ENCODE peak calls at places on chromosomes 12 and 14, in nine cellular contexts. One of them, this sample, is unnamed.
A peak's percentile ranks its signal among the peaks of the same experiment; 100 is the strongest.

GRCh38 chr12:112537710-112538396 is 119.1 kb downstream of the PTPN11 start:
- DNase-seq in uterus: no peak
- DNase-seq in posterior cingulate gyrus: no peak
- DNase-seq in NCI-H774: no peak
- DNase-seq in body of pancreas: no peak
- DNase-seq in iPS DF 19.7: peak; percentile 63
- DNase-seq in colonic mucosa: no peak
- DNase-seq in cardiac fibroblast: peak; percentile 29
- DNase-seq in gastrocnemius medialis: no peak
- DNase-seq in this sample: no peak

GRCh38 chr14:83217492-83217891 is 1683.8 kb upstream of the SEL1L start:
- DNase-seq in uterus: no peak
- DNase-seq in posterior cingulate gyrus: no peak
- DNase-seq in NCI-H774: no peak
- DNase-seq in body of pancreas: no peak
- DNase-seq in iPS DF 19.7: no peak
- DNase-seq in colonic mucosa: peak; percentile 29
- DNase-seq in cardiac fibroblast: peak; percentile 7
- DNase-seq in gastrocnemius medialis: no peak
- DNase-seq in this sample: no peak

GRCh38 chr12:96107236-96107635 is 71.8 kb upstream of the LTA4H start:
- DNase-seq in uterus: no peak
- DNase-seq in posterior cingulate gyrus: no peak
- DNase-seq in NCI-H774: no peak
- DNase-seq in body of pancreas: no peak
- DNase-seq in iPS DF 19.7: no peak
- DNase-seq in colonic mucosa: no peak
- DNase-seq in cardiac fibroblast: no peak
- DNase-seq in gastrocnemius medialis: no peak
- DNase-seq in this sample: no peak

GRCh38 chr12:94618995-94619695 is 31.2 kb downstream of the TMCC3 start:
- DNase-seq in uterus: no peak
- DNase-seq in posterior cingulate gyrus: no peak
- DNase-seq in NCI-H774: no peak
- DNase-seq in body of pancreas: no peak
- DNase-seq in iPS DF 19.7: no peak
- DNase-seq in colonic mucosa: no peak
- DNase-seq in cardiac fibroblast: peak; percentile 57
- DNase-seq in gastrocnemius medialis: no peak
- DNase-seq in this sample: no peak

GRCh38 chr14:70622111-70622712 is 19.5 kb upstream of the TTC9 start:
- DNase-seq in uterus: no peak
- DNase-seq in posterior cingulate gyrus: no peak
- DNase-seq in NCI-H774: no peak
- DNase-seq in body of pancreas: peak; percentile 63
- DNase-seq in iPS DF 19.7: peak; percentile 52
- DNase-seq in colonic mucosa: peak; percentile 52
- DNase-seq in cardiac fibroblast: peak; percentile 31
- DNase-seq in gastrocnemius medialis: no peak
- DNase-seq in this sample: no peak

GRCh38 chr12:130838284-130838950 is 633 bp downstream of the STX2 start:
- DNase-seq in uterus: peak; percentile 23
- DNase-seq in posterior cingulate gyrus: no peak
- DNase-seq in NCI-H774: no peak
- DNase-seq in body of pancreas: peak; percentile 59
- DNase-seq in iPS DF 19.7: no peak
- DNase-seq in colonic mucosa: peak; percentile 25
- DNase-seq in cardiac fibroblast: peak; percentile 26
- DNase-seq in gastrocnemius medialis: no peak
- DNase-seq in this sample: no peak

GRCh38 chr12:65741662-65742480 is 82.4 kb upstream of the HMGA2 start:
- DNase-seq in uterus: peak; percentile 17
- DNase-seq in posterior cingulate gyrus: peak; percentile 77
- DNase-seq in NCI-H774: no peak
- DNase-seq in body of pancreas: no peak
- DNase-seq in iPS DF 19.7: no peak
- DNase-seq in colonic mucosa: no peak
- DNase-seq in cardiac fibroblast: peak; percentile 49
- DNase-seq in gastrocnemius medialis: no peak
- DNase-seq in this sample: no peak

GRCh38 chr12:3122841-3123678 is 45.9 kb downstream of the TSPAN9 start:
- DNase-seq in uterus: peak; percentile 74
- DNase-seq in posterior cingulate gyrus: peak; percentile 63
- DNase-seq in NCI-H774: no peak
- DNase-seq in body of pancreas: peak; percentile 30
- DNase-seq in iPS DF 19.7: no peak
- DNase-seq in colonic mucosa: no peak
- DNase-seq in cardiac fibroblast: peak; percentile 71
- DNase-seq in gastrocnemius medialis: peak; percentile 68
- DNase-seq in this sample: peak; percentile 71

GRCh38 chr14:58026967-58027366 is 125.0 kb downstream of the ARMH4 start:
- DNase-seq in uterus: no peak
- DNase-seq in posterior cingulate gyrus: no peak
- DNase-seq in NCI-H774: no peak
- DNase-seq in body of pancreas: no peak
- DNase-seq in iPS DF 19.7: no peak
- DNase-seq in colonic mucosa: no peak
- DNase-seq in cardiac fibroblast: no peak
- DNase-seq in gastrocnemius medialis: no peak
- DNase-seq in this sample: no peak

GRCh38 chr12:977163-977562 is 13.9 kb upstream of the ERC1 start:
- DNase-seq in uterus: no peak
- DNase-seq in posterior cingulate gyrus: no peak
- DNase-seq in NCI-H774: no peak
- DNase-seq in body of pancreas: no peak
- DNase-seq in iPS DF 19.7: no peak
- DNase-seq in colonic mucosa: no peak
- DNase-seq in cardiac fibroblast: no peak
- DNase-seq in gastrocnemius medialis: no peak
- DNase-seq in this sample: no peak

GRCh38 chr12:80494836-80495235 is 50.8 kb downstream of the PTPRQ start:
- DNase-seq in uterus: no peak
- DNase-seq in posterior cingulate gyrus: no peak
- DNase-seq in NCI-H774: no peak
- DNase-seq in body of pancreas: no peak
- DNase-seq in iPS DF 19.7: no peak
- DNase-seq in colonic mucosa: no peak
- DNase-seq in cardiac fibroblast: no peak
- DNase-seq in gastrocnemius medialis: no peak
- DNase-seq in this sample: no peak

GRCh38 chr12:70560671-70561070 is 76.6 kb downstream of the PTPRB start:
- DNase-seq in uterus: no peak
- DNase-seq in posterior cingulate gyrus: no peak
- DNase-seq in NCI-H774: no peak
- DNase-seq in body of pancreas: no peak
- DNase-seq in iPS DF 19.7: no peak
- DNase-seq in colonic mucosa: peak; percentile 72
- DNase-seq in cardiac fibroblast: no peak
- DNase-seq in gastrocnemius medialis: no peak
- DNase-seq in this sample: no peak

GRCh38 chr12:108307006-108307405 is 32.1 kb downstream of the CMKLR1 start:
- DNase-seq in uterus: no peak
- DNase-seq in posterior cingulate gyrus: no peak
- DNase-seq in NCI-H774: no peak
- DNase-seq in body of pancreas: no peak
- DNase-seq in iPS DF 19.7: no peak
- DNase-seq in colonic mucosa: no peak
- DNase-seq in cardiac fibroblast: peak; percentile 27
- DNase-seq in gastrocnemius medialis: no peak
- DNase-seq in this sample: no peak

GRCh38 chr12:132362966-132363660 is 33.7 kb upstream of the GALNT9 start:
- DNase-seq in uterus: no peak
- DNase-seq in posterior cingulate gyrus: peak; percentile 58
- DNase-seq in NCI-H774: no peak
- DNase-seq in body of pancreas: no peak
- DNase-seq in iPS DF 19.7: no peak
- DNase-seq in colonic mucosa: no peak
- DNase-seq in cardiac fibroblast: no peak
- DNase-seq in gastrocnemius medialis: no peak
- DNase-seq in this sample: no peak

GRCh38 chr14:76312821-76313220 is 63.1 kb upstream of the ESRRB start:
- DNase-seq in uterus: no peak
- DNase-seq in posterior cingulate gyrus: no peak
- DNase-seq in NCI-H774: no peak
- DNase-seq in body of pancreas: no peak
- DNase-seq in iPS DF 19.7: no peak
- DNase-seq in colonic mucosa: no peak
- DNase-seq in cardiac fibroblast: no peak
- DNase-seq in gastrocnemius medialis: no peak
- DNase-seq in this sample: no peak

GRCh38 chr12:34402899-34403705 is 380.8 kb downstream of the ALG10 start:
- DNase-seq in uterus: peak; percentile 3
- DNase-seq in posterior cingulate gyrus: peak; percentile 64
- DNase-seq in NCI-H774: no peak
- DNase-seq in body of pancreas: no peak
- DNase-seq in iPS DF 19.7: no peak
- DNase-seq in colonic mucosa: peak; percentile 10
- DNase-seq in cardiac fibroblast: no peak
- DNase-seq in gastrocnemius medialis: no peak
- DNase-seq in this sample: peak; percentile 28

GRCh38 chr14:89327771-89328212 is 89.2 kb downstream of the FOXN3 start:
- DNase-seq in uterus: no peak
- DNase-seq in posterior cingulate gyrus: no peak
- DNase-seq in NCI-H774: no peak
- DNase-seq in body of pancreas: no peak
- DNase-seq in iPS DF 19.7: no peak
- DNase-seq in colonic mucosa: no peak
- DNase-seq in cardiac fibroblast: no peak
- DNase-seq in gastrocnemius medialis: no peak
- DNase-seq in this sample: no peak

GRCh38 chr14:99773496-99774203 is 19.6 kb upstream of the EML1 start:
- DNase-seq in uterus: peak; percentile 13
- DNase-seq in posterior cingulate gyrus: no peak
- DNase-seq in NCI-H774: no peak
- DNase-seq in body of pancreas: no peak
- DNase-seq in iPS DF 19.7: no peak
- DNase-seq in colonic mucosa: no peak
- DNase-seq in cardiac fibroblast: no peak
- DNase-seq in gastrocnemius medialis: no peak
- DNase-seq in this sample: no peak

GRCh38 chr12:66516133-66516532 is 162.7 kb downstream of the GRIP1 start:
- DNase-seq in uterus: no peak
- DNase-seq in posterior cingulate gyrus: no peak
- DNase-seq in NCI-H774: no peak
- DNase-seq in body of pancreas: no peak
- DNase-seq in iPS DF 19.7: no peak
- DNase-seq in colonic mucosa: no peak
- DNase-seq in cardiac fibroblast: no peak
- DNase-seq in gastrocnemius medialis: no peak
- DNase-seq in this sample: no peak

GRCh38 chr12:14849664-14850063 is 6.3 kb upstream of the ART4 start:
- DNase-seq in uterus: peak; percentile 38
- DNase-seq in posterior cingulate gyrus: no peak
- DNase-seq in NCI-H774: no peak
- DNase-seq in body of pancreas: no peak
- DNase-seq in iPS DF 19.7: no peak
- DNase-seq in colonic mucosa: no peak
- DNase-seq in cardiac fibroblast: peak; percentile 74
- DNase-seq in gastrocnemius medialis: no peak
- DNase-seq in this sample: no peak

GRCh38 chr12:54337280-54337842 is 12.4 kb downstream of the COPZ1 start:
- DNase-seq in uterus: no peak
- DNase-seq in posterior cingulate gyrus: no peak
- DNase-seq in NCI-H774: no peak
- DNase-seq in body of pancreas: peak; percentile 26
- DNase-seq in iPS DF 19.7: no peak
- DNase-seq in colonic mucosa: no peak
- DNase-seq in cardiac fibroblast: no peak
- DNase-seq in gastrocnemius medialis: no peak
- DNase-seq in this sample: no peak

GRCh38 chr12:27436029-27436428 is 10.5 kb upstream of the SMCO2 start:
- DNase-seq in uterus: no peak
- DNase-seq in posterior cingulate gyrus: no peak
- DNase-seq in NCI-H774: no peak
- DNase-seq in body of pancreas: no peak
- DNase-seq in iPS DF 19.7: peak; percentile 74
- DNase-seq in colonic mucosa: no peak
- DNase-seq in cardiac fibroblast: no peak
- DNase-seq in gastrocnemius medialis: no peak
- DNase-seq in this sample: no peak

GRCh38 chr14:103185051-103186027 is 62.1 kb downstream of the TNFAIP2 start:
- DNase-seq in uterus: no peak
- DNase-seq in posterior cingulate gyrus: no peak
- DNase-seq in NCI-H774: peak; percentile 1
- DNase-seq in body of pancreas: no peak
- DNase-seq in iPS DF 19.7: no peak
- DNase-seq in colonic mucosa: no peak
- DNase-seq in cardiac fibroblast: peak; percentile 50
- DNase-seq in gastrocnemius medialis: no peak
- DNase-seq in this sample: no peak

GRCh38 chr12:49296836-49297694 is 2.1 kb downstream of the PRPH start:
- DNase-seq in uterus: no peak
- DNase-seq in posterior cingulate gyrus: peak; percentile 19
- DNase-seq in NCI-H774: peak; percentile 65
- DNase-seq in body of pancreas: peak; percentile 62
- DNase-seq in iPS DF 19.7: no peak
- DNase-seq in colonic mucosa: peak; percentile 72
- DNase-seq in cardiac fibroblast: no peak
- DNase-seq in gastrocnemius medialis: no peak
- DNase-seq in this sample: no peak

GRCh38 chr14:35944847-35945246 is 118.7 kb downstream of the BRMS1L start:
- DNase-seq in uterus: no peak
- DNase-seq in posterior cingulate gyrus: no peak
- DNase-seq in NCI-H774: no peak
- DNase-seq in body of pancreas: no peak
- DNase-seq in iPS DF 19.7: peak; percentile 52
- DNase-seq in colonic mucosa: peak; percentile 37
- DNase-seq in cardiac fibroblast: peak; percentile 1
- DNase-seq in gastrocnemius medialis: no peak
- DNase-seq in this sample: no peak

GRCh38 chr14:71739273-71739990 is 192.8 kb upstream of the RGS6 start:
- DNase-seq in uterus: no peak
- DNase-seq in posterior cingulate gyrus: no peak
- DNase-seq in NCI-H774: no peak
- DNase-seq in body of pancreas: peak; percentile 46
- DNase-seq in iPS DF 19.7: no peak
- DNase-seq in colonic mucosa: peak; percentile 63
- DNase-seq in cardiac fibroblast: peak; percentile 21
- DNase-seq in gastrocnemius medialis: no peak
- DNase-seq in this sample: no peak

GRCh38 chr12:80316141-80316700 is 127.8 kb upstream of the PTPRQ start:
- DNase-seq in uterus: no peak
- DNase-seq in posterior cingulate gyrus: no peak
- DNase-seq in NCI-H774: no peak
- DNase-seq in body of pancreas: no peak
- DNase-seq in iPS DF 19.7: no peak
- DNase-seq in colonic mucosa: no peak
- DNase-seq in cardiac fibroblast: no peak
- DNase-seq in gastrocnemius medialis: no peak
- DNase-seq in this sample: no peak

This sample was measured in right atrium auricular region.